ENCODE peak calls at places on chromosome 13, in nine cellular contexts. Q, R, B, T, H, F, D, W and M are unnamed samples.

GRCh38 chr13:102402292-102402691 is 444 bp upstream of the FGF14 start:
- DNase-seq in Q (peak), R (no peak), B (peak), T (peak), H (peak), F (no peak), D (no peak), W (no peak), M (peak)

GRCh38 chr13:43003010-43003409 is 11.0 kb upstream of the EPSTI1 start:
- DNase-seq in Q (no peak), R (no peak), B (no peak), T (no peak), H (peak), F (no peak), D (no peak), W (no peak), M (peak)

GRCh38 chr13:110293037-110293436 is 13.9 kb downstream of the COL4A1 start:
- DNase-seq in Q (no peak), R (no peak), B (no peak), T (no peak), H (no peak), F (no peak), D (no peak), W (no peak), M (no peak)

GRCh38 chr13:50323440-50324070 is 308.3 kb downstream of the KCNRG start:
- DNase-seq in Q (no peak), R (no peak), B (peak), T (no peak), H (peak), F (no peak), D (no peak), W (no peak), M (peak)

GRCh38 chr13:77492982-77493381 is 42.5 kb upstream of the SCEL start:
- DNase-seq in Q (peak), R (peak), B (peak), T (no peak), H (no peak), F (no peak), D (no peak), W (no peak), M (peak)

GRCh38 chr13:70812481-70812880 is 704.2 kb upstream of the KLHL1 start:
- DNase-seq in Q (no peak), R (no peak), B (peak), T (no peak), H (peak), F (no peak), D (no peak), W (no peak), M (peak)

GRCh38 chr13:29428310-29428991 is 167.0 kb downstream of the SLC7A1 start:
- DNase-seq in Q (peak), R (no peak), B (no peak), T (peak), H (no peak), F (peak), D (no peak), W (no peak), M (no peak)

GRCh38 chr13:53137777-53138176 is 109.2 kb downstream of the OLFM4 start:
- DNase-seq in Q (no peak), R (no peak), B (peak), T (no peak), H (peak), F (no peak), D (peak), W (no peak), M (peak)

GRCh38 chr13:91346848-91347211 is 657 bp upstream of the MIR17HG start:
- DNase-seq in Q (no peak), R (peak), B (peak), T (no peak), H (no peak), F (no peak), D (peak), W (no peak), M (no peak)

GRCh38 chr13:98504371-98504963 is 72.4 kb downstream of the STK24 start:
- DNase-seq in Q (no peak), R (no peak), B (no peak), T (no peak), H (no peak), F (no peak), D (no peak), W (no peak), M (no peak)

GRCh38 chr13:35712907-35713685 is 236.6 kb upstream of the MAB21L1 start:
- DNase-seq in Q (no peak), R (no peak), B (peak), T (no peak), H (peak), F (no peak), D (no peak), W (no peak), M (peak)

GRCh38 chr13:43303040-43303729 is 279.8 kb downstream of the DNAJC15 start:
- DNase-seq in Q (peak), R (peak), B (peak), T (peak), H (peak), F (peak), D (peak), W (no peak), M (peak)

GRCh38 chr13:110263906-110264305 is 43.1 kb downstream of the COL4A1 start:
- DNase-seq in Q (peak), R (no peak), B (no peak), T (peak), H (no peak), F (peak), D (peak), W (no peak), M (no peak)

GRCh38 chr13:111502957-111503356 is 182.5 kb downstream of the TEX29 start:
- DNase-seq in Q (no peak), R (no peak), B (no peak), T (no peak), H (no peak), F (no peak), D (no peak), W (no peak), M (no peak)

GRCh38 chr13:26971990-26972888 is 199.4 kb downstream of the USP12 start:
- DNase-seq in Q (peak), R (peak), B (peak), T (no peak), H (peak), F (peak), D (peak), W (no peak), M (peak)

GRCh38 chr13:37942929-37943328 is 73.4 kb upstream of the TRPC4 start:
- DNase-seq in Q (no peak), R (no peak), B (no peak), T (no peak), H (no peak), F (no peak), D (no peak), W (no peak), M (no peak)

GRCh38 chr13:40370662-40371061 is 295.8 kb downstream of the FOXO1 start:
- DNase-seq in Q (no peak), R (no peak), B (no peak), T (no peak), H (no peak), F (no peak), D (no peak), W (no peak), M (no peak)

GRCh38 chr13:44181938-44182337 is 191.7 kb upstream of the SERP2 start:
- DNase-seq in Q (no peak), R (no peak), B (no peak), T (no peak), H (no peak), F (no peak), D (no peak), W (no peak), M (no peak)

GRCh38 chr13:110944121-110944967 is 29.5 kb upstream of the ANKRD10 start:
- DNase-seq in Q (no peak), R (peak), B (peak), T (no peak), H (peak), F (peak), D (no peak), W (no peak), M (peak)

GRCh38 chr13:50766043-50766442 is 77.4 kb downstream of the DLEU7 start:
- DNase-seq in Q (no peak), R (no peak), B (no peak), T (no peak), H (no peak), F (no peak), D (no peak), W (no peak), M (peak)

GRCh38 chr13:26538363-26539317 is 18.8 kb upstream of the WASF3 start:
- DNase-seq in Q (no peak), R (no peak), B (peak), T (no peak), H (no peak), F (no peak), D (peak), W (no peak), M (peak)

GRCh38 chr13:26968431-26969335 is 202.9 kb downstream of the USP12 start:
- DNase-seq in Q (no peak), R (no peak), B (no peak), T (no peak), H (peak), F (peak), D (peak), W (no peak), M (peak)

GRCh38 chr13:46142692-46143238 is 37.9 kb upstream of the CPB2 start:
- DNase-seq in Q (no peak), R (no peak), B (no peak), T (no peak), H (no peak), F (no peak), D (no peak), W (no peak), M (no peak)

GRCh38 chr13:82358284-82358683 is 1524.0 kb downstream of the SLITRK1 start:
- DNase-seq in Q (no peak), R (no peak), B (peak), T (no peak), H (no peak), F (no peak), D (no peak), W (no peak), M (peak)

GRCh38 chr13:31591834-31592233 is 147.5 kb upstream of the RXFP2 start:
- DNase-seq in Q (no peak), R (no peak), B (no peak), T (no peak), H (no peak), F (no peak), D (no peak), W (no peak), M (no peak)

GRCh38 chr13:110245421-110245899 is 61.5 kb downstream of the COL4A1 start:
- DNase-seq in Q (no peak), R (no peak), B (peak), T (no peak), H (peak), F (no peak), D (peak), W (no peak), M (peak)

GRCh38 chr13:81326913-81327312 is 986.0 kb upstream of the SPRY2 start:
- DNase-seq in Q (no peak), R (no peak), B (no peak), T (no peak), H (no peak), F (no peak), D (no peak), W (no peak), M (no peak)

GRCh38 chr13:102928971-102929370 is 83.1 kb downstream of the ERCC5 start:
- DNase-seq in Q (no peak), R (no peak), B (no peak), T (no peak), H (no peak), F (no peak), D (no peak), W (no peak), M (no peak)

GRCh38 chr13:25097426-25097825 is 1.5 kb downstream of the PABPC3 start:
- DNase-seq in Q (no peak), R (no peak), B (no peak), T (no peak), H (no peak), F (no peak), D (no peak), W (no peak), M (no peak)

GRCh38 chr13:25095862-25096453 is at the start of gene PABPC3:
- DNase-seq in Q (peak), R (peak), B (peak), T (no peak), H (no peak), F (no peak), D (no peak), W (no peak), M (no peak)
- H3K4me3 ChIP-seq in Q (peak), R (no peak), B (peak), T (no peak), H (peak), F (no peak), D (no peak), W (no peak), M (peak)

DNA sequence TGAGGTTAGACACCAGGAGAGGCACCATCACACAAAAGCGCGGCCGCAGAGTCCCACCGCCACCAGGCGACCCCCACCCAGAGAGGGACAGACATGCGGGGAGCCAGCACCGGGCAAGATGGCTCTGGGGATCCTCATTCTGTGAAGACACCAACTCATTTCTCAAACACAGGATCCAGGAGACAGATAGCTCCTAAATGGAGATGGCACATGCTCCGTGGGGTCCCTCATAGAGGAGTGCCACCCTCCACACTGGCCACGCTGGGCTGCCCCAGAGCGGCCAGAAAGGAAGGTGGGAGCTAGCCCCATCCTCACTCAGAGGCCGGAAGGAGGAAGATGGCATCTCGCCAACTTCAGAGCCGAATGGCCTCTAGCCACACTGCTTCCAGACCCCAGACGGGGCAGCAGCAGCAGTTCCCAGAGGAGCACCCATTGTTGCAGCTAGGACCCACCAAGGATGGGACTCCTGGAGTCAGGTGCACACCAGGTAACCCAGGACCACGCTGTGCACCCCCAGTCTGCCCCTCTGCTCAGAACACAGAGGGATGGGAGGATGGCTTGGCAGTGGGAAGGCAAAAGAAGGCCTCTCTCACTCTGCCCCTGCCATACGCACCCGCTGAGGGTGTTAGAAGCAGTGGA is 78.6 kb downstream of the ZIC5 start:
- DNase-seq in Q (no peak), R (no peak), B (no peak), T (no peak), H (no peak), F (no peak), D (no peak), W (no peak), M (no peak)
- H3K4me3 ChIP-seq in Q (no peak), R (no peak), B (no peak), T (no peak), H (no peak), F (no peak), D (no peak), W (no peak), M (no peak)

GRCh38 chr13:41458187-41458938 is 1.0 kb downstream of the RGCC start:
- DNase-seq in Q (no peak), R (peak), B (no peak), T (peak), H (peak), F (peak), D (peak), W (no peak), M (no peak)
- H3K4me3 ChIP-seq in Q (peak), R (peak), B (peak), T (peak), H (peak), F (peak), D (peak), W (peak), M (peak)

DNA sequence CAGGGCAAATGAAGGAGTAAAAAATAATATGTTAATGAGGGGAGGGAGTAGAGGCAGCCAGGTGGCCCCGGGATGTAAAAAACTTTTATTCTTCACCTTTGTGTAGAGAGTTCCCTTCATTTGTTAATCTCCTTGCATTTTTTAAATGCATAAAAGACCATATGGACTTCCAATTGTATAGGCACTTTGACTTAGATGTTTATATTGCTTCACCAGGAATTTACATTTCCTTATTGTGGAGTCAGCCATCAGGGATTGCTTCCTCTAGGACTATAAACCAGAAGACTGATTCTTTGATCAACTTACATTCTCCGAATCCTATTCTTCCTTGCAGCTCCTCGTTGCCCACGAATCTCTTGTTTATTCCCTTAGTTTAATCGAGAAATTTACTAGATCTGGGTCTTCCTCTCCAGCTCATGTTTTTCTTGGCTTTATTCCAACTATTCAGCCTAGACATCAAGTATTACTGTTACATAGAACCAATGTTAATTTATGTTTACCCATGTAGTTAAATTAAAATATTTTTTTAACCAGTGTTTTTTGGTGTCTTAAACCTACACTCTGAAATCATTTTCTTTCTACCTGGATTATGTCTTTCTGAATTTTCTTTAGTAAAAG is 1187.0 kb upstream of the SLC10A2 start:
- DNase-seq in Q (no peak), R (no peak), B (peak), T (no peak), H (no peak), F (no peak), D (no peak), W (no peak), M (no peak)
- H3K4me3 ChIP-seq in Q (no peak), R (no peak), B (no peak), T (no peak), H (no peak), F (no peak), D (no peak), W (no peak), M (no peak)